ENCODE peak calls at places on chromosomes 13 and 19, in four cellular contexts. One of them, this sample, is unnamed.

GRCh38 chr19:45059258-45059965 is 16.9 kb downstream of the ZNF296 start:
- DNase-seq in GM10248: peak
- DNase-seq in psoas muscle: peak
- DNase-seq in AG04450: peak
- DNase-seq in this sample: peak

GRCh38 chr19:49553451-49554271 is 25.9 kb downstream of the RCN3 start:
- DNase-seq in GM10248: no peak
- DNase-seq in psoas muscle: no peak
- DNase-seq in AG04450: no peak
- DNase-seq in this sample: peak

GRCh38 chr13:21069561-21070004 is 8.2 kb upstream of the LATS2 start:
- DNase-seq in GM10248: no peak
- DNase-seq in psoas muscle: no peak
- DNase-seq in AG04450: peak
- DNase-seq in this sample: no peak

GRCh38 chr13:75621147-75621546 is 15.0 kb upstream of the LMO7 start:
- DNase-seq in GM10248: no peak
- DNase-seq in psoas muscle: no peak
- DNase-seq in AG04450: peak
- DNase-seq in this sample: no peak

GRCh38 chr19:6705931-6706632 is 14.4 kb downstream of the C3 start:
- DNase-seq in GM10248: no peak
- DNase-seq in psoas muscle: no peak
- DNase-seq in AG04450: no peak
- DNase-seq in this sample: no peak

GRCh38 chr13:98731925-98732324 is 20.5 kb downstream of the SLC15A1 start:
- DNase-seq in GM10248: no peak
- DNase-seq in psoas muscle: no peak
- DNase-seq in AG04450: no peak
- DNase-seq in this sample: no peak

GRCh38 chr13:112842343-112842856 is 126.6 kb upstream of the MCF2L start:
- DNase-seq in GM10248: peak
- DNase-seq in psoas muscle: peak
- DNase-seq in AG04450: no peak
- DNase-seq in this sample: no peak

GRCh38 chr19:1045247-1045603 is 5.3 kb downstream of the ABCA7 start:
- DNase-seq in GM10248: no peak
- DNase-seq in psoas muscle: peak
- DNase-seq in AG04450: no peak
- DNase-seq in this sample: peak

GRCh38 chr13:21638319-21639282 is 32.3 kb upstream of the FGF9 start:
- DNase-seq in GM10248: peak
- DNase-seq in psoas muscle: no peak
- DNase-seq in AG04450: no peak
- DNase-seq in this sample: peak

GRCh38 chr19:23565256-23565655 is 121.8 kb downstream of the ZNF675 start:
- DNase-seq in GM10248: no peak
- DNase-seq in psoas muscle: no peak
- DNase-seq in AG04450: no peak
- DNase-seq in this sample: no peak

GRCh38 chr13:73466561-73466960 is 407.8 kb downstream of the KLF5 start:
- DNase-seq in GM10248: no peak
- DNase-seq in psoas muscle: no peak
- DNase-seq in AG04450: no peak
- DNase-seq in this sample: no peak

GRCh38 chr13:20291037-20291436 is 58.9 kb upstream of the GJB6 start:
- DNase-seq in GM10248: no peak
- DNase-seq in psoas muscle: no peak
- DNase-seq in AG04450: no peak
- DNase-seq in this sample: no peak

GRCh38 chr19:33251526-33252090 is 26.0 kb upstream of the SLC7A10 start:
- DNase-seq in GM10248: no peak
- DNase-seq in psoas muscle: no peak
- DNase-seq in AG04450: no peak
- DNase-seq in this sample: no peak

GRCh38 chr13:80363890-80364503 is 23.1 kb upstream of the SPRY2 start:
- DNase-seq in GM10248: peak
- DNase-seq in psoas muscle: no peak
- DNase-seq in AG04450: no peak
- DNase-seq in this sample: no peak

GRCh38 chr13:21043898-21044297 is 17.5 kb downstream of the LATS2 start:
- DNase-seq in GM10248: no peak
- DNase-seq in psoas muscle: no peak
- DNase-seq in AG04450: peak
- DNase-seq in this sample: no peak

GRCh38 chr13:26255717-26256277 is 1.9 kb downstream of the CDK8 start:
- DNase-seq in GM10248: no peak
- DNase-seq in psoas muscle: no peak
- DNase-seq in AG04450: no peak
- DNase-seq in this sample: no peak

GRCh38 chr19:47156861-47157454 is 26.3 kb downstream of the SAE1 start:
- DNase-seq in GM10248: peak
- DNase-seq in psoas muscle: no peak
- DNase-seq in AG04450: no peak
- DNase-seq in this sample: peak

GRCh38 chr19:47227347-47228167 is 3.4 kb downstream of the BBC3 start:
- DNase-seq in GM10248: peak
- DNase-seq in psoas muscle: peak
- DNase-seq in AG04450: peak
- DNase-seq in this sample: peak

DNA sequence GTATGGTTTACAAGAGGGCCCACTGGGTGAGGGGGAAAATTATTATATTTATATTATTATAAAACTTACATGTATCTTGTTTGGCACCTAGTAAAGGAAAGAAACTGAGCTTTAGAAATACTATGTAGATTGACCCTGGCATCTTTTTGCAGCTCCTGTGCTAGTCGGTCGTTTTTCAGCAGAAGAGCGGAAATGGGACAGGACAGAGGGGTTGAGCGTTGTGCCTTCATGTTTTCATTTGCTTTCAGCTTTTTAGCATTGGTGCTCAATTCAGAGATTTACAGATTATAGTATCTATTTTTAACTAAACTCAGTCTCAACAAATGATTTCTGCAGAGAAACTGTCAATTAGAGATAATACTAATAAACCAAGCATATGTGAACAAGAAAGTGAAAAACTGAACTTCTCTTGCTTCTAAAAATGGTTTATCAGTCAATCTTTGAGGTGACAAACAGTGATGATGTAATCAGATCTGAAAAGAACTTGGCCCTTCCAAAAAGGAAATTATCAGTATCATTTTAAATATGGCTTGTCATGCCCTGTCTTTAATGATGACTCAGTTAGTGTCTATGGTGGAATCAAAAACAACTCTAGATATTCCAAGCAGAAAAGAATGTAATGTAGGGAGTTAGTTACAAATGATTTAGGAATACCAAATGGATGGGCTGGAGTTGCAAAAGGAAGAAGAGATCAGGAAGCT is 56.9 kb upstream of the KCTD4 start:
- DNase-seq in GM10248: peak
- DNase-seq in psoas muscle: no peak
- DNase-seq in AG04450: no peak
- DNase-seq in this sample: no peak
- TF ChIP-seq CTCF in GM10248: no peak
- TF ChIP-seq CTCF in psoas muscle: no peak
- TF ChIP-seq CTCF in AG04450: no peak
- TF ChIP-seq CTCF in this sample: no peak

GRCh38 chr19:13008926-13009787 is 13.9 kb downstream of the NFIX start:
- DNase-seq in GM10248: no peak
- DNase-seq in psoas muscle: no peak
- DNase-seq in AG04450: no peak
- DNase-seq in this sample: no peak
- TF ChIP-seq CTCF in GM10248: no peak
- TF ChIP-seq CTCF in psoas muscle: no peak
- TF ChIP-seq CTCF in AG04450: no peak
- TF ChIP-seq CTCF in this sample: no peak

DNA sequence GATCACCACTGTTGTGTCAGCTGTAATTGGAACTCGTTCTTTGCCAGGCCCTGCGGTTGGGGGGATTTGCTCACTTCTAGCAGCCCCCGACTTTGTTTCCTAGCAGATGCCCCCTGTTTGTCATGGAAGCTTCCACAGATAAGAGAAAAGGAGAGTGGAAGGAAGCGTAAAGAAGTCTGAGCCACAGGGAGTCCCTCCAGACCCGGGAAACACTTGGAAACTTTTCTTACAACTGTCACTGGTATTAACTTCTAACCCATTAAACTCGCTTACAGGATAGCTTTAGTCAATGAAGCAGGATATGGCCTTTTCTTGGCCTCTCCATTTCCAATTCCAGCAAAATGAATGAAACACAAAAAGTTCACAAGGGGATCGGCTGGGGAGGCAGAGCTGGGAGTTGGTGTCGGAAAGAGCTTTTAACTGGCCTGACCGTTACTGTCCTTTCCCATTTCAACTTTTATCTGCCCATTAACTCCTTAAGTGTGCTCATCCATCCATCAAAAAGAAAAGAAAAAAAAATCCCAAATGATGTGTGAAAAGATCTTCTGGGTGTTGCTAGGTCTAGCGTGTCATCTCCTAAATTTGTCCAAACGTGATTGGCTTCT is 231.9 kb upstream of the ARGLU1 start:
- DNase-seq in GM10248: no peak
- DNase-seq in psoas muscle: no peak
- DNase-seq in AG04450: no peak
- DNase-seq in this sample: no peak
- TF ChIP-seq CTCF in GM10248: no peak
- TF ChIP-seq CTCF in psoas muscle: no peak
- TF ChIP-seq CTCF in AG04450: no peak
- TF ChIP-seq CTCF in this sample: no peak

DNA sequence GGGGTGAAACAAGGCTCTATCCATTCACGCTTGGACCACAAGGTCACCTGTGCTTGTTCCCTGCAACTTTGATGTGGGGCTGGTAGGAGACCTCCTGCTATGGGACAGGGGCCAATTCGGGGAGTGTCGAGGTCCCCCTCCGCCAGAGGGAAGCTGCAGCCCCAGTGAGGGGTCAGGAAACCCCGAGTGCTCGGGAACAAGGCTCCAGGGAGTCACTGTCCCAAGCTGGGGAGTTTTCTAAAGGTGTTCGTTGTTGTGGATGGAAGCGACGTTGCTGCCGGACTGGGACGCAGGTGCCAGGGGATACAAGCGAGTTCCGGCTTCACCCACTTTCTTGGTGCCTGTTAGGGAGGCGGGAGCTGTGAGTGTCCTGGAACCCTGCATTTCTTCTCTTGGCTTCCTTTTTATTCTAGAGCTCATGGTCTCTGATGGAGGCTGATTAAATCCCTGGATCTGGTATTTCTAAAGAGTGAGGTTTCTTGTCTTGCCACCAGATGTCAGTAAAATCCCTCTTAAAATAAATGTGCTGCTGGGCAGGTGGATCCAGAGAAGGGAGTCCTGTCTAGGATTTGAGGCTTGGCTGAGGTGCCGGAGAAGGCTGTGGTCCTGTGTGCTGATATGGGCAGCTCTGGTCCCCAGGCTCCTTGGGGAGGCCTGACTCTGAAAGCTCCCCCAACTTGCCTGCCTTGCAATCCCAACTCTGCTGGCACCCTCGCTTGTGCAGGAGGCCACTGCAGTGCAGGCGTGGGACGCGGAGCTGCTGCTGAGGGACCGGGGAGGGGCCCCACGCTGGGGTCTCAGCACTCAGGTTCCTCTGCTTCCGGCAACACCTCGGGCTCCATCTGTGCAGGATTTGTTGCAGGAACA is 153.9 kb downstream of the TEX29 start:
- DNase-seq in GM10248: peak
- DNase-seq in psoas muscle: no peak
- DNase-seq in AG04450: peak
- DNase-seq in this sample: no peak
- TF ChIP-seq CTCF in GM10248: peak
- TF ChIP-seq CTCF in psoas muscle: peak
- TF ChIP-seq CTCF in AG04450: peak
- TF ChIP-seq CTCF in this sample: no peak

DNA sequence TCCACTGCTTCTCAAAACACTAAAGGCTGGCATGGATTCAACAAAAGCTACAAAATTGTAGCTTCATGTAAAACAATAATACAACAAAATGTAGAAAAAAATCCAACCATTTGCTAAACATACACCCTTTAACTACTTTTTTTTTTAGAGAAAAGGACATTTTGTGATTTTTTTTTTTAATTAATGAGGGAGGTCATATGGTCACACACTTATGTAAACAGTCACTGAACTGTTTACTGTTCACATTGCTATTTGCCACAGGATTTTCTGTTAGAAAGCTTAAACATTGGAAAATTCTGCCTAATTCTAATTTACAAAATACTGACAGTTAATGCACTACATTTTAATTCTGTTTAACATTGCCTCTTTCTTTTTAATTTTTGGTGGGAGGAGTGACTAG is 606.5 kb downstream of the DCT start:
- DNase-seq in GM10248: no peak
- DNase-seq in psoas muscle: no peak
- DNase-seq in AG04450: no peak
- DNase-seq in this sample: no peak
- TF ChIP-seq CTCF in GM10248: no peak
- TF ChIP-seq CTCF in psoas muscle: no peak
- TF ChIP-seq CTCF in AG04450: no peak
- TF ChIP-seq CTCF in this sample: no peak

GRCh38 chr19:18173054-18173571 is 500 bp upstream of the IFI30 start:
- DNase-seq in GM10248: peak
- DNase-seq in psoas muscle: peak
- DNase-seq in AG04450: no peak
- DNase-seq in this sample: no peak

GRCh38 chr19:18171605-18172327 is 1.8 kb upstream of the IFI30 start:
- DNase-seq in GM10248: peak
- DNase-seq in psoas muscle: no peak
- DNase-seq in AG04450: no peak
- DNase-seq in this sample: no peak

GRCh38 chr19:18174983-18175382 is 1.4 kb downstream of the IFI30 start:
- DNase-seq in GM10248: no peak
- DNase-seq in psoas muscle: no peak
- DNase-seq in AG04450: no peak
- DNase-seq in this sample: no peak

GRCh38 chr19:18172331-18173053 is 1.1 kb upstream of the IFI30 start:
- DNase-seq in GM10248: no peak
- DNase-seq in psoas muscle: no peak
- DNase-seq in AG04450: no peak
- DNase-seq in this sample: no peak

DNA sequence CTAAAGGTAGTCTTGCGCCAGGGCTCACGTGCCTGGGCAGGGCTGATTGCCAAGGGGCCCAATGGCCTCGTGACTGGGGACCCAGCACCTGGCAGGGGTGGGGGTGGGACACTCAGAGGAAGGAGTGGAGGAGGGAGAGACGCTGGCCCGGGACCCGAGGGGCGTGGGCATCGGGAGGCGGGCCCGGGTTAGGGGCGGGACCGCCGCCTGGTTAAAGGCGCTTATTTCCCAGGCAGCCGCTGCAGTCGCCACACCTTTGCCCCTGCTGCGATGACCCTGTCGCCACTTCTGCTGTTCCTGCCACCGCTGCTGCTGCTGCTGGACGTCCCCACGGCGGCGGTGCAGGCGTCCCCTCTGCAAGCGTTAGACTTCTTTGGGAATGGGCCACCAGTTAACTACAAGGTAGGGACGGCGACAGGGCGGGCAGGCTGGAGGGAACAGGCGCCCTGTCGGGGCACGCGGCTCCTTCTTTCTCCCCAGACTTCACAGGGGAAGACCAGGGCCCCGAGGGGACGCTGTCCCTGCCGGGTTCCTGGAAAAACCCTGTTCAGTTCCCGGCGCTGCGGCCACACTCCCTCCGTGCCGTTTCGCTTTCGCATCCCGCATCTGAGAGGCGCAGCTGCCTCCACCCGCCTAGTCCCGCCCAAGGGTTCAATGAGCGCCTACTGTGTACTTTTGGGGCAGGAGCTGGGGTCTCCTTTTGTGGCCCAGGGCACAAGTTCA is at the start of gene IFI30:
- DNase-seq in GM10248: peak
- DNase-seq in psoas muscle: peak
- DNase-seq in AG04450: no peak
- DNase-seq in this sample: peak
- TF ChIP-seq CTCF in GM10248: no peak
- TF ChIP-seq CTCF in psoas muscle: no peak
- TF ChIP-seq CTCF in AG04450: no peak
- TF ChIP-seq CTCF in this sample: no peak